ENCODE peak calls at places on chromosomes 3 and 15, in four cellular contexts. T, O, B and S are unnamed samples.

GRCh38 chr15:33699691-33700447 is 268.4 kb upstream of the CHRM5 start:
- DNase-seq in T (no peak), O (no peak), B (no peak), S (no peak)

GRCh38 chr15:69298697-69299441 is at the start of gene PAQR5:
- DNase-seq in T (no peak), O (no peak), B (peak; percentile 49), S (no peak)

GRCh38 chr15:44813231-44813630 is 76.9 kb downstream of the TRIM69 start:
- DNase-seq in T (peak; percentile 81), O (no peak), B (no peak), S (no peak)

GRCh38 chr3:173770011-173770410 is 372.5 kb downstream of the NLGN1 start:
- DNase-seq in T (no peak), O (no peak), B (no peak), S (no peak)

GRCh38 chr15:78620021-78620838 is 566 bp downstream of the CHRNA3 start:
- DNase-seq in T (no peak), O (no peak), B (no peak), S (no peak)

GRCh38 chr3:61822588-61822987 is 261.2 kb downstream of the PTPRG start:
- DNase-seq in T (no peak), O (no peak), B (no peak), S (no peak)

GRCh38 chr3:188310270-188310710 is 156.3 kb downstream of the LPP start:
- DNase-seq in T (no peak), O (no peak), B (no peak), S (no peak)

GRCh38 chr15:70152070-70152480 is 54.4 kb upstream of the TLE3 start:
- DNase-seq in T (no peak), O (no peak), B (peak; percentile 65), S (peak; percentile 2)

GRCh38 chr15:80179025-80179759 is 26.4 kb downstream of the FAH start:
- DNase-seq in T (no peak), O (no peak), B (no peak), S (no peak)

GRCh38 chr3:170506556-170506955 is 79.3 kb downstream of the SLC7A14 start:
- DNase-seq in T (no peak), O (no peak), B (no peak), S (no peak)

GRCh38 chr3:107560166-107560565 is 37.4 kb downstream of the BBX start:
- DNase-seq in T (no peak), O (no peak), B (no peak), S (no peak)

GRCh38 chr3:157201648-157202278 is 41.8 kb upstream of the CCNL1 start:
- DNase-seq in T (no peak), O (no peak), B (no peak), S (no peak)

GRCh38 chr3:146160233-146160963 is 586 bp downstream of the PLOD2 start:
- DNase-seq in T (peak; percentile 68), O (peak; percentile 74), B (peak; percentile 67), S (no peak)

GRCh38 chr3:16427309-16427965 is 86.1 kb downstream of the RFTN1 start:
- DNase-seq in T (no peak), O (no peak), B (no peak), S (no peak)